ENCODE peak calls at places on chromosomes 5 and 9, in ten cellular contexts. Z, W, Q, N, V, F, C, A, U and O are unnamed samples.

GRCh38 chr5:113170707-113171106 is 194.1 kb downstream of the DCP2 start:
- ATAC-seq in A (no peak), V (peak), C (peak), Q (peak), Z (no peak), F (no peak), N (no peak), U (no peak), W (no peak), O (no peak)

GRCh38 chr9:109317311-109317978 is 3.4 kb downstream of the EPB41L4B start:
- ATAC-seq in U (no peak), Z (no peak), F (no peak), Q (no peak), A (no peak), W (no peak), V (no peak), C (no peak), N (no peak), O (no peak)

GRCh38 chr9:34759432-34760134 is 49.6 kb upstream of the CCL21 start:
- ATAC-seq in Z (no peak), W (no peak), Q (peak), F (no peak), A (no peak), N (no peak), U (no peak), C (no peak), V (no peak), O (no peak)

GRCh38 chr5:167920589-167920988 is 370.9 kb upstream of the WWC1 start:
- ATAC-seq in N (no peak), W (no peak), V (no peak), Q (no peak), F (no peak), A (no peak), C (no peak), U (no peak), Z (no peak), O (peak)

GRCh38 chr5:1827410-1828397 is 26.5 kb downstream of the NDUFS6 start:
- ATAC-seq in U (peak), V (peak), C (peak), W (peak), N (peak), F (no peak), Q (peak), A (no peak), Z (peak), O (no peak)

GRCh38 chr9:97938081-97938644 is at the start of gene HEMGN:
- ATAC-seq in Q (no peak), U (peak), F (peak), Z (no peak), W (peak), C (no peak), A (no peak), V (no peak), N (no peak), O (no peak)

GRCh38 chr5:156327306-156327705 is 342 bp downstream of the SGCD start:
- ATAC-seq in A (no peak), Z (no peak), F (no peak), Q (peak), V (peak), C (no peak), W (no peak), N (no peak), U (no peak), O (no peak)

GRCh38 chr5:74409737-74410136 is 230.8 kb downstream of the ENC1 start:
- ATAC-seq in Q (peak), U (no peak), F (no peak), C (no peak), V (peak), A (no peak), W (no peak), Z (no peak), N (peak), O (no peak)

GRCh38 chr5:92552206-92553160 is 1028.5 kb downstream of the NR2F1-AS1 start:
- ATAC-seq in Q (no peak), A (peak), V (no peak), C (peak), N (no peak), W (no peak), U (no peak), Z (no peak), F (no peak), O (no peak)

GRCh38 chr5:148469446-148470062 is 85.8 kb downstream of the FBXO38 start:
- ATAC-seq in Z (no peak), N (peak), F (no peak), Q (peak), U (no peak), W (no peak), V (peak), A (peak), C (peak), O (no peak)

GRCh38 chr5:175803736-175804480 is 67.5 kb upstream of the CPLX2 start:
- ATAC-seq in U (no peak), F (no peak), Z (no peak), A (no peak), V (no peak), C (no peak), W (no peak), Q (no peak), N (no peak), O (no peak)

GRCh38 chr9:132991351-132992300 is 13.1 kb downstream of the GFI1B start:
- ATAC-seq in W (no peak), F (no peak), A (no peak), Q (no peak), V (no peak), U (peak), N (no peak), Z (no peak), C (no peak), O (no peak)

GRCh38 chr9:113219186-113219936 is 1.7 kb downstream of the FKBP15 start:
- ATAC-seq in W (no peak), Z (no peak), N (no peak), U (no peak), Q (no peak), A (no peak), C (no peak), V (no peak), F (no peak), O (no peak)